ENCODE peak calls at places on chromosomes 12 and 14, in four cellular contexts. S is K562, Z is WTC11, C is HepG2. G is an unnamed sample.

GRCh38 chr12:6226002-6226700 is 26.0 kb downstream of the CD9 start:
- DNase-seq in S (no peak), Z (no peak), C (peak), G (no peak)

GRCh38 chr14:52609445-52610044 is 56.9 kb downstream of the GPR137C start:
- DNase-seq in S (peak), Z (peak), C (peak), G (no peak)

GRCh38 chr12:71475280-71475679 is 35.7 kb downstream of the LGR5 start:
- DNase-seq in S (no peak), Z (no peak), C (no peak), G (no peak)

GRCh38 chr12:102629262-102629888 is 149.0 kb upstream of the IGF1 start:
- DNase-seq in S (peak), Z (no peak), C (no peak), G (no peak)

GRCh38 chr14:24398943-24399801 is at the start of gene NYNRIN:
- DNase-seq in S (peak), Z (peak), C (no peak), G (peak)

GRCh38 chr12:46858368-46858767 is 32.6 kb upstream of the SLC38A4 start:
- DNase-seq in S (no peak), Z (no peak), C (no peak), G (no peak)

GRCh38 chr12:85829391-85829790 is 6.8 kb downstream of the RASSF9 start:
- DNase-seq in S (no peak), Z (no peak), C (no peak), G (no peak)

GRCh38 chr12:42807766-42808165 is 218.2 kb upstream of the PRICKLE1 start:
- DNase-seq in S (no peak), Z (no peak), C (no peak), G (no peak)

GRCh38 chr12:44812062-44812461 is 64.1 kb downstream of the NELL2 start:
- DNase-seq in S (no peak), Z (no peak), C (no peak), G (no peak)

GRCh38 chr14:102058146-102058545 is 28.7 kb downstream of the HSP90AA1 start:
- DNase-seq in S (no peak), Z (no peak), C (no peak), G (no peak)

GRCh38 chr12:24352363-24352762 is 402.9 kb upstream of the SOX5 start:
- DNase-seq in S (no peak), Z (no peak), C (no peak), G (no peak)

GRCh38 chr12:97363693-97364092 is 98.9 kb upstream of the RMST start:
- DNase-seq in S (no peak), Z (no peak), C (no peak), G (no peak)

GRCh38 chr12:50073206-50073605 is 11.9 kb upstream of the SMARCD1 start:
- DNase-seq in S (no peak), Z (no peak), C (no peak), G (no peak)

GRCh38 chr14:32352631-32353030 is 23.5 kb downstream of the AKAP6 start:
- DNase-seq in S (no peak), Z (no peak), C (no peak), G (no peak)

GRCh38 chr12:93247313-93248057 is 130.2 kb upstream of the NUDT4 start:
- DNase-seq in S (no peak), Z (no peak), C (no peak), G (no peak)

GRCh38 chr12:16171348-16171747 is 106.1 kb downstream of the SLC15A5 start:
- DNase-seq in S (no peak), Z (no peak), C (no peak), G (no peak)

GRCh38 chr14:65019944-65020566 is 33.4 kb downstream of the FNTB start:
- DNase-seq in S (peak), Z (no peak), C (peak), G (peak)

GRCh38 chr12:41521872-41522379 is 333.8 kb downstream of the PDZRN4 start:
- DNase-seq in S (no peak), Z (no peak), C (no peak), G (no peak)

GRCh38 chr12:115726691-115727090 is 550.8 kb downstream of the MED13L start:
- DNase-seq in S (no peak), Z (no peak), C (no peak), G (no peak)

GRCh38 chr14:80313806-80314205 is 102.5 kb upstream of the DIO2 start:
- DNase-seq in S (no peak), Z (no peak), C (no peak), G (no peak)

GRCh38 chr14:77086017-77086727 is 11.9 kb upstream of the CIPC start:
- DNase-seq in S (no peak), Z (no peak), C (peak), G (no peak)

GRCh38 chr12:113860950-113861349 is 105.2 kb downstream of the RBM19 start:
- DNase-seq in S (peak), Z (no peak), C (no peak), G (no peak)

GRCh38 chr12:68647507-68647906 is 36.8 kb downstream of the RAP1B start:
- DNase-seq in S (no peak), Z (no peak), C (no peak), G (no peak)
- TF ChIP-seq FOXJ3 in S (no peak), Z (no peak), C (no peak), G (no peak)

DNA sequence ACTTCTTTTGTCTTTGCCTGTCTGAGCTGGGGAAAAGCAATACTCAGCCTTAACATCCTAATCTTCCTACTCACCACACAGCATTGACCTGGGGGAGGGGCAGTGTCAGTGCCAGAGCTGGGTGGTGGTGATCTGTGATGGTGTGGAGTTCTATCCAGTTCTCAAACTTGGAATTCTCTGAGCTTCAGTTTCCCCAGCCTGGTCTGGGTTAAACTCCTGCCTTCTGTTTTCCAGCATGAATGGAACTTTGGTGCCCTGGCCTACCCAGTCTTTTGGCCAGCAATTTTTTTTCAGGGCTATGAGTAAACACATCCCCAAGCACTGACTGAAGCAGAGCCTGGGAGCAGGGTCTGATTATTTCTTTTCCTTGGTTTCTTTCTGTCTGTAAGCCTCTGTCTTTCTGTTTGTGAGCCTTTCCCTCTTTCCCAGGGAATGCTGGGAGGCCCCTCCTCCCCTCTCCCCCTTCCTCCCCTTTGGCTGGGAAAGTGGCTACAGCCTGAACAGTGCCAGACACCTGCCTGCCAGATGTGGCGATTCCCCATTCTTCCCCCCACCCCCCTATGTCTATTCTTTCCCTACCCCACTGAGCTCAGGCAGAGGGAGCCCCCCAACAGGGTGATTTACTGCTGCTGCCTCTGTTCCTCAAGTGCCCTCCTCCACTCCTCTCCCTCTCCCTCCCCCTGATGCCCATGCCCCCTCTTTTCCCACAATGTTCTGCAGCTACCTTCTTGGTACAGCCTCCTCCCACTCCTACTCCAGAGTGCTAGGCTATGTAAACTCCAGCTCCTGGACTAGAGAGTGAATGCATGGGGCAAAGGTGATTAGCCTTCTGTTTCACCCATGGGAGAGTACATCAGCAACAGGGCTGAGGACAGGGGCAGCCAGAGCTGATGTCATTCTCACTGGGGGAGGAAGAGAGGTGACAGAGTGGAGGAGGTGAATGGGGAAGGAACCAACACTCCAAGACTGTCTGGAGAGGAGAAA is 11.1 kb downstream of the GPR84 start:
- DNase-seq in S (peak), Z (no peak), C (no peak), G (peak)
- TF ChIP-seq FOXJ3 in S (no peak), Z (no peak), C (no peak), G (no peak)

DNA sequence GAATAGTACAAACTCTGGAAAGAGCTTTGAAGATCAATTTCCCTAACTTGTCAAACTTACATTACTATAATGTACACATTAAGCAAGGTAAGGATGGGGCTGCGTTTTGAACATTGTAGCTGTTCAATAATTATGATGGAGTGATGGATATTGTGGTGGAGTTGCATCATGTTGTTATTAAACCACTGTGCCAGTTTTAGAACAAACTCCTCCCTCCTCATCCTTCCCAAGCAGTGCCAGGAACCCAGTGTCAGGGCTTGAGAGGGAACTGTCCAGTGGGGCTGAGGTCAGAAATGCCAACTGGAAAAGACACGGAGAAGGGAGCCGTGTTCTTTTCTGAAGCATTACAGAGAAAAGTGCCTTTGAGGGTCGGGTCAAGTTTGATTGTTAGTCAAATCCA is 31.9 kb upstream of the PAPOLA start:
- DNase-seq in S (no peak), Z (no peak), C (no peak), G (no peak)
- TF ChIP-seq FOXJ3 in S (no peak), Z (no peak), C (no peak), G (no peak)

DNA sequence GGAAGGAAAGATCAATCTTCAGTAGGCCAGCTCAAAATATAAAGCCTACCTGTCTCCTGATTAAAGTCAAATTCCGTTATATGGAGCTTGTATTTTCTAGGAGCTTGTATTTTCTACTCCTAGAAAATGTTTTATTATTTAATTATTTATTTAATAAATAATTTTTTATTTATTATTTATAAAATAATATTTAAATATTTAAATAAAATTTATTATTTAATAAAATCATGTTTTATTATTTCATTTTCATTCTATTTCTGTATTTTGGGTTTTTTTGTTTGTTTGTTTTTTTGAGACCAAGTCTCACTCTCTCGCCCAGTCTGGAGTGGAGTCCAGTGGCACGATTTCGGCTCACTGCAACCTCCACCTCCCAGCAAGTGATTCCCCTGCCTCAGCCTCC is 9.7 kb downstream of the OR6C75 start:
- DNase-seq in S (no peak), Z (no peak), C (no peak), G (no peak)
- TF ChIP-seq FOXJ3 in S (no peak), Z (no peak), C (no peak), G (no peak)

GRCh38 chr14:86787782-86788181 is 1205.2 kb downstream of the GALC start:
- DNase-seq in S (no peak), Z (no peak), C (no peak), G (no peak)
- TF ChIP-seq FOXJ3 in S (no peak), Z (no peak), C (no peak), G (no peak)

GRCh38 chr14:99686557-99687283 is 2.6 kb downstream of the CYP46A1 start:
- DNase-seq in S (no peak), Z (no peak), C (no peak), G (no peak)

GRCh38 chr14:99689266-99690236 is 5.5 kb downstream of the CYP46A1 start:
- DNase-seq in S (no peak), Z (no peak), C (no peak), G (no peak)

GRCh38 chr14:99687284-99688209 is 3.4 kb downstream of the CYP46A1 start:
- DNase-seq in S (no peak), Z (peak), C (peak), G (no peak)

GRCh38 chr14:99688629-99689028 is 4.5 kb downstream of the CYP46A1 start:
- DNase-seq in S (no peak), Z (no peak), C (no peak), G (no peak)

GRCh38 chr14:99688210-99688581 is 4.1 kb downstream of the CYP46A1 start:
- DNase-seq in S (no peak), Z (no peak), C (no peak), G (no peak)
- TF ChIP-seq FOXJ3 in S (no peak), Z (no peak), C (no peak), G (no peak)

DNA sequence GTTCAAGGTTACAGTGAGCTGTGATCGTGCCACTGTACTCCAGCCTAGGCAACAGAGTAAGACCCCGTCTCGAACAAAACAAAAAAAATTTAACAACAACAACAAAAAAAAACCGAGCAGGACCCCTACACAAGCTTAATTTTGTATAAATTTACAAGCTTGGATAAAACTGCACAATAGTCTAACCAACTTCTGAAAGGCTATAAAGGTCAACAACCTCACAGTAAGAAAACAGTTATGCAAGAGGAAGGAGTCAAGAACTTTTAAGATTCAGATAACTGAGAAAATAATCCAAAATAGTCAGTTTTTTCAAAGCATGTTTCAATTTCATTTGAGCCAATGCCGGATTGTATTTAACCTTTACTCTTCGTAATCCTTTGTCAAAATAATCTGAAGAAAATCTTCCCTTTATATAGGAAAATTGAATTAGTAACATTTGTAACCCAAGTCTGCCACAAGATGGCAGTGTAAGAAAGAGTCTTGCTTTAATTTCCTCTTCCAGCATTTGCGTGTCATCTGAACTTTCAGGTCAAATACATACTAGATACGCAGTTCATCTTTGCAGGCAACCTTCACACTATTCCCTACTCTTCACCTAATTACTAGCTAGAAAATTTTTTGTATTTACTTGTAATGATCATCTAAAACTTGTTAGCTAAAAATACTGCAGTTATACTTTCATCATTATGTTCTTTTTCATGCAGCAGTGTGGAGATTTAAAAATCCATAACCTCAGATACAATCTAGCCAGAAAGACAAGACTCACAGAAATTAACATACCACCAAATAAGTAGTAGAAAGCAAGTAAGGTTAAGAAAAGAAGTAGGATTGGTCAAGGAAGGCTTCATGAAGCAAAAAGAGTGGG is 5.8 kb downstream of the CCNB1IP1 start:
- DNase-seq in S (peak), Z (no peak), C (peak), G (peak)
- TF ChIP-seq FOXJ3 in S (no peak), Z (no peak), C (peak), G (no peak)

DNA sequence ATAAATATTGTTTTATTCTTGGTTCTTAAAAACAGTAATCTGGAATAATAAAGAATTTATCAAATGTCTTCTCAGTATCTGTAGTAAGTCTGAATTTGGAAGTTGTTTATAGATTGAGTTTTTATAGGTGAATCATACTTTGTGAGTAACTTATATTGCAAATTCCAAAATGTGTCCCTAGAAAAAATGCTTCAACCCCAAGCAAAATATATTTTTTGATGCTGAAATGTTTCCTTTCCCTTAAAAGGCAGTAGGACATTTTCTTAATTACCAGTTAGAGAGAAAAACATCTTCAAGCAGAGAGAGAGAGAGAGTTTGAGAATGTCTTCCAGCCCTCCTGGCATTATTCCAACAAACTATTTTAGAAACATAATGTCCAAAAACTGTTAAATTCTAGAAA is 37.9 kb downstream of the PELI2 start:
- DNase-seq in S (no peak), Z (no peak), C (no peak), G (no peak)
- TF ChIP-seq FOXJ3 in S (no peak), Z (no peak), C (no peak), G (no peak)